ENCODE peak calls at places on chromosomes 3 and 15, in seven cellular contexts. W is Calu3; T is AG04450; D is NCI-H1105 treated with DMSO at 0.1 percent for 48 hours; M is HCEC 1CT; O is left colon; K is stimulated activated CD8-positive, alpha-beta memory T cell treated with anti-CD3 and anti-CD28 coated beads, Interleukin-7, amount 100 ng/mL, for 24 hours. Z is an unnamed sample.

GRCh38 chr15:78241017-78241416 is 6.7 kb upstream of the ACSBG1 start:
- DNase-seq in M (peak), T (peak), D (peak), O (peak), W (peak), K (peak), Z (peak)

GRCh38 chr3:40310690-40311089 is 1.2 kb downstream of the EIF1B start:
- DNase-seq in O (no peak), T (no peak), M (no peak), W (no peak), K (no peak), D (no peak), Z (no peak)

GRCh38 chr15:67085818-67086649 is 20.6 kb downstream of the SMAD3 start:
- DNase-seq in M (peak), O (no peak), T (peak), D (no peak), W (no peak), K (no peak), Z (peak)

GRCh38 chr15:61731081-61731480 is 329.2 kb downstream of the VPS13C start:
- DNase-seq in M (no peak), D (no peak), K (no peak), T (no peak), W (no peak), O (no peak), Z (no peak)

GRCh38 chr15:81304226-81304625 is 19.7 kb downstream of the STARD5 start:
- DNase-seq in W (no peak), D (no peak), K (no peak), T (no peak), O (no peak), M (no peak), Z (peak)

GRCh38 chr15:25618161-25618560 is 179.3 kb upstream of the UBE3A start:
- DNase-seq in D (no peak), T (no peak), M (no peak), W (no peak), O (no peak), K (no peak), Z (no peak)

GRCh38 chr3:197580253-197580691 is 24.5 kb upstream of the BDH1 start:
- DNase-seq in O (no peak), T (no peak), K (no peak), D (no peak), W (no peak), M (no peak), Z (no peak)

GRCh38 chr3:25573386-25574171 is 91.1 kb downstream of the TOP2B start:
- DNase-seq in W (no peak), D (no peak), T (no peak), O (no peak), K (no peak), M (peak), Z (no peak)

GRCh38 chr3:89522168-89522567 is 414.7 kb downstream of the EPHA3 start:
- DNase-seq in K (no peak), T (no peak), D (no peak), M (no peak), W (no peak), O (no peak), Z (no peak)

GRCh38 chr15:25905140-25905539 is 42.0 kb upstream of the ATP10A start:
- DNase-seq in O (no peak), T (peak), M (peak), D (no peak), W (no peak), K (no peak), Z (no peak)

GRCh38 chr3:102123590-102124190 is 274.4 kb downstream of the NFKBIZ start:
- DNase-seq in D (no peak), M (no peak), T (no peak), K (no peak), W (no peak), O (no peak), Z (no peak)

GRCh38 chr3:14525685-14526631 is 14.2 kb downstream of the GRIP2 start:
- DNase-seq in D (no peak), T (no peak), K (no peak), M (no peak), O (no peak), W (no peak), Z (no peak)

GRCh38 chr15:66408690-66409089 is 22.0 kb downstream of the MAP2K1 start:
- DNase-seq in M (no peak), O (no peak), W (no peak), K (no peak), T (no peak), D (no peak), Z (no peak)

GRCh38 chr15:62782100-62782791 is 260.3 kb upstream of the TPM1 start:
- DNase-seq in K (no peak), D (peak), W (peak), T (peak), O (peak), M (peak), Z (no peak)

GRCh38 chr15:46304320-46304719 is 669.5 kb downstream of the SQOR start:
- DNase-seq in M (no peak), K (no peak), T (no peak), D (no peak), O (no peak), W (no peak), Z (no peak)

GRCh38 chr3:72272356-72272755 is 487.4 kb upstream of the PROK2 start:
- DNase-seq in T (no peak), O (no peak), W (no peak), D (no peak), K (no peak), M (no peak), Z (no peak)

GRCh38 chr15:40590635-40591105 is 3.4 kb upstream of the KNL1 start:
- DNase-seq in M (no peak), O (no peak), T (no peak), D (no peak), K (no peak), W (peak), Z (no peak)

GRCh38 chr15:100772478-100773378 is 106.9 kb upstream of the ALDH1A3 start:
- DNase-seq in W (no peak), D (no peak), T (no peak), M (no peak), O (no peak), K (no peak), Z (no peak)

GRCh38 chr15:76196286-76196948 is 114.9 kb downstream of the ETFA start:
- DNase-seq in M (peak), D (no peak), T (peak), K (no peak), O (peak), W (peak), Z (no peak)

GRCh38 chr3:127458698-127459097 is 131.8 kb downstream of the TPRA1 start:
- DNase-seq in M (no peak), K (no peak), W (peak), O (no peak), T (no peak), D (no peak), Z (no peak)

GRCh38 chr3:188287339-188287738 is 133.4 kb downstream of the LPP start:
- DNase-seq in T (no peak), O (no peak), W (no peak), D (no peak), M (no peak), K (no peak), Z (no peak)

GRCh38 chr15:79261836-79262235 is 20.7 kb upstream of the ANKRD34C start:
- DNase-seq in W (no peak), T (no peak), M (no peak), D (no peak), K (no peak), O (no peak), Z (no peak)

GRCh38 chr15:58666957-58667356 is 82.5 kb downstream of the ADAM10 start:
- DNase-seq in O (no peak), K (no peak), W (no peak), T (no peak), M (peak), D (no peak), Z (no peak)

GRCh38 chr15:36605626-36606263 is 26.3 kb downstream of the CDIN1 start:
- DNase-seq in O (no peak), D (peak), W (no peak), K (no peak), M (no peak), T (no peak), Z (no peak)

GRCh38 chr3:134328147-134328591 is 46.1 kb downstream of the AMOTL2 start:
- DNase-seq in W (no peak), K (no peak), D (no peak), T (peak), M (peak), O (no peak), Z (no peak)

GRCh38 chr3:112815981-112816380 is 30.7 kb downstream of the CD200R1L start:
- DNase-seq in D (no peak), K (no peak), O (no peak), M (peak), T (peak), W (no peak), Z (no peak)

GRCh38 chr3:16239082-16239770 is 25.5 kb downstream of the DPH3 start:
- DNase-seq in T (no peak), K (no peak), W (no peak), D (no peak), M (no peak), O (no peak), Z (no peak)

GRCh38 chr15:69747193-69747592 is 294.6 kb downstream of the RPLP1 start:
- DNase-seq in T (no peak), M (no peak), D (no peak), W (no peak), O (no peak), K (no peak), Z (no peak)

GRCh38 chr3:29758108-29759020 is 477.5 kb downstream of the RBMS3 start:
- DNase-seq in M (peak), T (peak), O (no peak), D (no peak), K (no peak), W (no peak), Z (no peak)

GRCh38 chr3:52978109-52978754 is 67.6 kb downstream of the SFMBT1 start:
- DNase-seq in W (no peak), K (no peak), M (no peak), T (no peak), O (no peak), D (no peak), Z (no peak)

GRCh38 chr3:124386006-124386405 is 344.2 kb upstream of the UMPS start:
- DNase-seq in T (no peak), D (no peak), W (no peak), K (no peak), O (no peak), M (peak), Z (no peak)

GRCh38 chr3:123291404-123291803 is 89.7 kb downstream of the SEC22A start:
- DNase-seq in W (no peak), O (no peak), T (no peak), D (no peak), M (no peak), K (no peak), Z (no peak)

GRCh38 chr3:130276203-130276803 is 69.2 kb upstream of the COL6A5 start:
- DNase-seq in O (no peak), D (peak), K (no peak), W (peak), M (peak), T (peak), Z (no peak)

GRCh38 chr3:112514527-112515128 is 15.4 kb upstream of the BTLA start:
- DNase-seq in D (no peak), M (no peak), O (no peak), K (no peak), W (no peak), T (no peak), Z (no peak)

GRCh38 chr3:129934234-129935123 is 40.0 kb upstream of the TRH start:
- DNase-seq in D (peak), O (peak), T (no peak), K (no peak), M (no peak), W (peak), Z (peak)

GRCh38 chr3:171715155-171715554 is 95.1 kb downstream of the PLD1 start:
- DNase-seq in M (no peak), O (no peak), W (no peak), D (no peak), T (no peak), K (no peak), Z (no peak)

GRCh38 chr3:135106445-135106844 is 311.4 kb downstream of the EPHB1 start:
- DNase-seq in T (no peak), M (no peak), K (no peak), D (no peak), W (peak), O (peak), Z (no peak)

GRCh38 chr15:93477188-93477587 is 388.2 kb upstream of the RGMA start:
- DNase-seq in O (no peak), M (no peak), K (no peak), D (no peak), W (no peak), T (no peak), Z (no peak)

GRCh38 chr3:172103724-172104123 is 64.3 kb downstream of the FNDC3B start:
- DNase-seq in K (no peak), O (no peak), D (peak), W (no peak), M (peak), T (no peak), Z (no peak)

Z was measured in naive B cell.